ENCODE peak calls at places on chromosomes 4 and X, in five cellular contexts. N is mesenchymal stem cell, U is H1, D is H9, R is trophoblast cell. V is an unnamed sample.
A peak's percentile ranks its signal among the peaks of the same experiment; 100 is the strongest.

GRCh38 chr4:152065545-152065944 is 304.7 kb upstream of the GATB start:
- DNase-seq in N (no peak), U (no peak), D (no peak), R (no peak), V (no peak)

GRCh38 chrX:110992611-110993010 is 103.4 kb upstream of the PAK3 start:
- DNase-seq in N (peak; percentile 8), U (no peak), D (peak; percentile 67), R (peak; percentile 4), V (peak; percentile 3)

GRCh38 chr4:7328162-7328912 is 106.4 kb downstream of the PSAPL1 start:
- DNase-seq in N (no peak), U (no peak), D (no peak), R (no peak), V (no peak)

GRCh38 chrX:44062842-44063241 is 89.7 kb upstream of the NDP start:
- DNase-seq in N (no peak), U (no peak), D (no peak), R (no peak), V (no peak)

GRCh38 chr4:42570221-42570620 is 86.7 kb downstream of the ATP8A1 start:
- DNase-seq in N (no peak), U (no peak), D (no peak), R (no peak), V (peak; percentile 32)

GRCh38 chrX:154040307-154040756 is 20.6 kb upstream of the IRAK1 start:
- DNase-seq in N (peak; percentile 97), U (no peak), D (no peak), R (no peak), V (no peak)

GRCh38 chr4:112848931-112849330 is 200.5 kb upstream of the ANK2 start:
- DNase-seq in N (no peak), U (no peak), D (no peak), R (no peak), V (no peak)

GRCh38 chrX:17471121-17471520 is 96.1 kb downstream of the NHS start:
- DNase-seq in N (no peak), U (no peak), D (no peak), R (no peak), V (no peak)

GRCh38 chr4:102758241-102758871 is 2.4 kb downstream of the MANBA start:
- DNase-seq in N (no peak), U (no peak), D (no peak), R (no peak), V (no peak)

GRCh38 chr4:126778348-126778747 is 854.4 kb upstream of the INTU start:
- DNase-seq in N (peak; percentile 64), U (no peak), D (no peak), R (no peak), V (no peak)

GRCh38 chr4:133096972-133097371 is 52.1 kb upstream of the PCDH10 start:
- DNase-seq in N (no peak), U (no peak), D (peak; percentile 28), R (no peak), V (peak; percentile 43)

GRCh38 chrX:111165902-111166301 is 69.9 kb downstream of the PAK3 start:
- DNase-seq in N (no peak), U (no peak), D (no peak), R (no peak), V (no peak)

GRCh38 chr4:87973283-87974169 is 2.0 kb upstream of the SPP1 start:
- DNase-seq in N (peak; percentile 95), U (peak; percentile 75), D (peak; percentile 58), R (peak; percentile 81), V (peak; percentile 44)

GRCh38 chr4:7341486-7342222 is 93.1 kb downstream of the PSAPL1 start:
- DNase-seq in N (peak; percentile 39), U (no peak), D (no peak), R (no peak), V (no peak)

GRCh38 chrX:46016296-46016695 is 528.9 kb downstream of the ZNF674 start:
- DNase-seq in N (no peak), U (no peak), D (no peak), R (no peak), V (no peak)

GRCh38 chr4:144399927-144400326 is 246.0 kb upstream of the HHIP start:
- DNase-seq in N (peak; percentile 5), U (no peak), D (no peak), R (no peak), V (no peak)

GRCh38 chr4:7358100-7358735 is 76.5 kb downstream of the PSAPL1 start:
- DNase-seq in N (peak; percentile 82), U (no peak), D (no peak), R (peak; percentile 17), V (no peak)

GRCh38 chrX:119690921-119691716 is 1.8 kb downstream of the SEPTIN6 start:
- DNase-seq in N (peak; percentile 90), U (no peak), D (no peak), R (peak; percentile 52), V (no peak)

GRCh38 chr4:175470141-175470540 is 341.9 kb downstream of the GPM6A start:
- DNase-seq in N (no peak), U (no peak), D (no peak), R (no peak), V (no peak)

GRCh38 chrX:63809158-63809557 is 24.1 kb upstream of the ARHGEF9 start:
- DNase-seq in N (no peak), U (no peak), D (no peak), R (no peak), V (no peak)

GRCh38 chrX:135513140-135513535 is 7.3 kb upstream of the INTS6L start:
- DNase-seq in N (no peak), U (no peak), D (no peak), R (no peak), V (no peak)

GRCh38 chrX:14670819-14671218 is 141.5 kb downstream of the GLRA2 start:
- DNase-seq in N (no peak), U (no peak), D (no peak), R (no peak), V (no peak)

GRCh38 chrX:137052641-137053235 is 18.9 kb upstream of the GPR101 start:
- DNase-seq in N (no peak), U (no peak), D (peak; percentile 34), R (no peak), V (no peak)

GRCh38 chr4:168817418-168817817 is 192.6 kb downstream of the CBR4 start:
- DNase-seq in N (no peak), U (no peak), D (no peak), R (no peak), V (no peak)

GRCh38 chr4:24472514-24473308 is 111.6 kb downstream of the DHX15 start:
- DNase-seq in N (peak; percentile 86), U (peak; percentile 87), D (peak; percentile 88), R (peak; percentile 55), V (peak; percentile 84)

GRCh38 chrX:154074199-154074598 is 23.3 kb downstream of the MECP2 start:
- DNase-seq in N (peak; percentile 46), U (no peak), D (no peak), R (no peak), V (no peak)

GRCh38 chr4:16785800-16786527 is 112.5 kb downstream of the LDB2 start:
- DNase-seq in N (peak; percentile 84), U (no peak), D (no peak), R (no peak), V (no peak)

GRCh38 chr4:8152865-8153257 is 5.8 kb downstream of the ABLIM2 start:
- DNase-seq in N (no peak), U (no peak), D (no peak), R (no peak), V (no peak)

GRCh38 chrX:116749943-116750342 is 287.2 kb upstream of the CT83 start:
- DNase-seq in N (no peak), U (no peak), D (no peak), R (no peak), V (no peak)

GRCh38 chr4:73704314-73705055 is 35.9 kb upstream of the CXCL8 start:
- DNase-seq in N (peak; percentile 98), U (no peak), D (no peak), R (peak; percentile 83), V (no peak)

GRCh38 chr4:184409911-184410692 is 64.2 kb downstream of the IRF2 start:
- DNase-seq in N (no peak), U (no peak), D (no peak), R (no peak), V (no peak)

GRCh38 chr4:1178300-1179088 is 6.1 kb upstream of the SPON2 start:
- DNase-seq in N (no peak), U (no peak), D (no peak), R (no peak), V (no peak)

GRCh38 chrX:39766882-39767281 is 330.9 kb downstream of the BCOR start:
- DNase-seq in N (no peak), U (no peak), D (no peak), R (no peak), V (no peak)

GRCh38 chr4:16027114-16027513 is 56.7 kb downstream of the PROM1 start:
- DNase-seq in N (no peak), U (no peak), D (no peak), R (no peak), V (no peak)

GRCh38 chrX:34956915-34957314 is 14.3 kb downstream of the FAM47B start:
- DNase-seq in N (peak; percentile 0), U (no peak), D (no peak), R (no peak), V (no peak)

GRCh38 chr4:121564840-121565375 is 131.9 kb downstream of the ANXA5 start:
- DNase-seq in N (peak; percentile 12), U (no peak), D (no peak), R (no peak), V (no peak)

GRCh38 chr4:183252959-183253358 is 67.1 kb downstream of the CLDN22 start:
- DNase-seq in N (no peak), U (no peak), D (no peak), R (no peak), V (no peak)

GRCh38 chrX:19709812-19710518 is 177.4 kb downstream of the SH3KBP1 start:
- DNase-seq in N (peak; percentile 97), U (no peak), D (no peak), R (peak; percentile 76), V (no peak)

GRCh38 chr4:25632135-25632534 is 23.5 kb upstream of the SLC34A2 start:
- DNase-seq in N (no peak), U (no peak), D (no peak), R (no peak), V (no peak)

GRCh38 chrX:29419774-29420553 is 795.4 kb upstream of the MAGEB2 start:
- DNase-seq in N (peak; percentile 16), U (no peak), D (no peak), R (no peak), V (no peak)

GRCh38 chrX:24229400-24229879 is 79.9 kb downstream of the ZFX start:
- DNase-seq in N (no peak), U (no peak), D (no peak), R (no peak), V (no peak)
- H3K4ac ChIP-seq in N (no peak overlapping the region), U (no peak overlapping the region), D (no peak overlapping the region), R (no peak overlapping the region), V (no peak overlapping the region)

GRCh38 chrX:16316336-16316735 is 149.1 kb downstream of the MAGEB17 start:
- DNase-seq in N (no peak), U (no peak), D (no peak), R (no peak), V (no peak)

GRCh38 chrX:16319929-16320328 is 152.6 kb downstream of the MAGEB17 start:
- DNase-seq in N (peak; percentile 57), U (no peak), D (no peak), R (no peak), V (no peak)

GRCh38 chrX:16320765-16321355 is 153.6 kb downstream of the MAGEB17 start:
- DNase-seq in N (peak; percentile 65), U (no peak), D (no peak), R (peak; percentile 18), V (no peak)
- H2BK12ac ChIP-seq in N (no peak overlapping the region), U (no peak overlapping the region), D (no peak overlapping the region), R (no peak overlapping the region), V (no peak overlapping the region)

GRCh38 chr4:140240237-140240636 is 86.3 kb upstream of the MAML3 start:
- DNase-seq in N (no peak), U (no peak), D (no peak), R (no peak), V (no peak)
- H2BK5ac ChIP-seq in N (no peak overlapping the region), U (no peak overlapping the region), D (no peak overlapping the region), R (no peak overlapping the region), V (no peak overlapping the region)

GRCh38 chr4:140754918-140755810 is 1.0 kb downstream of the TBC1D9 start:
- DNase-seq in N (no peak), U (no peak), D (no peak), R (no peak), V (no peak)
- H3K4ac ChIP-seq in N (peak overlapping the region; percentile 87), U (no peak overlapping the region), D (no peak overlapping the region), R (peak overlapping the region; percentile 99), V (peak overlapping the region; percentile 89)